ENCODE peak calls at places on chromosomes 7 and 10, in five cellular contexts. D is body of pancreas, B is OCI-LY7, E is mammary epithelial cell, S is Karpas-422. Q is an unnamed sample. For H3K4me1, the result is how much of the 10 kb centered on the place peaks cover.

GRCh38 chr10:126253613-126254002 is 134.7 kb downstream of the ADAM12 start:
- DNase-seq in D (no peak), B (no peak), E (peak), S (no peak), Q (no peak)

GRCh38 chr7:17058568-17058967 is 176.8 kb upstream of the AGR3 start:
- DNase-seq in D (no peak), B (no peak), E (peak), S (no peak), Q (no peak)

GRCh38 chr10:33183658-33184057 is 150.8 kb downstream of the NRP1 start:
- DNase-seq in D (no peak), B (no peak), E (no peak), S (no peak), Q (no peak)

GRCh38 chr7:74365320-74366022 is 76.3 kb downstream of the CLIP2 start:
- DNase-seq in D (no peak), B (peak), E (no peak), S (peak), Q (peak)

GRCh38 chr10:23585666-23586065 is 146.8 kb downstream of the OTUD1 start:
- DNase-seq in D (no peak), B (no peak), E (no peak), S (no peak), Q (no peak)

GRCh38 chr7:54985405-54986360 is 33.1 kb upstream of the EGFR start:
- DNase-seq in D (no peak), B (no peak), E (peak), S (no peak), Q (no peak)

GRCh38 chr7:155456772-155457543 is 971 bp upstream of the EN2 start:
- DNase-seq in D (peak), B (no peak), E (peak), S (no peak), Q (peak)

GRCh38 chr10:112687647-112688046 is 240.6 kb downstream of the VTI1A start:
- DNase-seq in D (no peak), B (no peak), E (peak), S (no peak), Q (no peak)

GRCh38 chr7:3588341-3588740 is 287.3 kb downstream of the SDK1 start:
- DNase-seq in D (no peak), B (no peak), E (peak), S (no peak), Q (no peak)

GRCh38 chr7:115356139-115356746 is 434.3 kb downstream of the MDFIC start:
- DNase-seq in D (peak), B (peak), E (no peak), S (peak), Q (peak)

GRCh38 chr10:81876253-81876731 is 1.3 kb downstream of the NRG3 start:
- DNase-seq in D (no peak), B (no peak), E (no peak), S (no peak), Q (no peak)

GRCh38 chr7:140230517-140230861 is 53.7 kb upstream of the KDM7A start:
- DNase-seq in D (peak), B (no peak), E (no peak), S (no peak), Q (peak)

GRCh38 chr7:92057375-92057774 is 76.9 kb downstream of the CYP51A1 start:
- DNase-seq in D (peak), B (no peak), E (peak), S (no peak), Q (no peak)

GRCh38 chr7:11195502-11195901 is 221.8 kb downstream of the PHF14 start:
- DNase-seq in D (peak), B (no peak), E (no peak), S (no peak), Q (no peak)

GRCh38 chr7:2115739-2116065 is 117.0 kb downstream of the MAD1L1 start:
- DNase-seq in D (no peak), B (no peak), E (no peak), S (no peak), Q (no peak)

GRCh38 chr7:33610918-33611317 is 294.4 kb upstream of the BMPER start:
- DNase-seq in D (no peak), B (no peak), E (no peak), S (no peak), Q (no peak)

GRCh38 chr7:141167376-141167964 is 93.6 kb downstream of the TMEM178B start:
- DNase-seq in D (no peak), B (no peak), E (no peak), S (no peak), Q (no peak)

GRCh38 chr7:17554341-17555015 is 256.0 kb downstream of the AHR start:
- DNase-seq in D (no peak), B (no peak), E (peak), S (no peak), Q (no peak)

GRCh38 chr7:25495342-25495855 is 267.1 kb upstream of the NPVF start:
- DNase-seq in D (no peak), B (no peak), E (no peak), S (no peak), Q (no peak)

GRCh38 chr7:8305625-8306388 is 43.8 kb upstream of the ICA1 start:
- DNase-seq in D (no peak), B (no peak), E (no peak), S (peak), Q (no peak)

GRCh38 chr7:24926623-24927539 is 53.1 kb downstream of the OSBPL3 start:
- DNase-seq in D (no peak), B (no peak), E (no peak), S (no peak), Q (no peak)

GRCh38 chr7:151552352-151553028 is 32.8 kb upstream of the RHEB start:
- DNase-seq in D (peak), B (no peak), E (peak), S (no peak), Q (peak)

GRCh38 chr7:133575726-133576125 is 322.8 kb downstream of the EXOC4 start:
- DNase-seq in D (no peak), B (no peak), E (no peak), S (no peak), Q (no peak)

GRCh38 chr10:4883079-4883739 is 57.2 kb downstream of the AKR1E2 start:
- DNase-seq in D (peak), B (no peak), E (peak), S (no peak), Q (no peak)

GRCh38 chr7:118858651-118859149 is 634.2 kb downstream of the ANKRD7 start:
- DNase-seq in D (peak), B (no peak), E (no peak), S (no peak), Q (no peak)

GRCh38 chr10:80497187-80498038 is 40.3 kb upstream of the SH2D4B start:
- DNase-seq in D (no peak), B (no peak), E (peak), S (no peak), Q (no peak)

GRCh38 chr10:88616250-88616977 is 29.9 kb downstream of the LIPJ start:
- DNase-seq in D (no peak), B (no peak), E (no peak), S (no peak), Q (no peak)

GRCh38 chr7:99379043-99379577 is 4.6 kb downstream of the ARPC1B start:
- DNase-seq in D (peak), B (peak), E (peak), S (peak), Q (peak)

GRCh38 chr10:72388062-72388461 is 33.3 kb upstream of the DNAJB12 start:
- DNase-seq in D (no peak), B (no peak), E (no peak), S (no peak), Q (no peak)

GRCh38 chr7:101020444-101020843 is 563 bp downstream of the MUC17 start:
- DNase-seq in D (no peak), B (no peak), E (no peak), S (no peak), Q (no peak)

GRCh38 chr7:101015626-101016025 is 4.3 kb upstream of the MUC17 start:
- DNase-seq in D (no peak), B (no peak), E (no peak), S (no peak), Q (no peak)

GRCh38 chr7:101018271-101019167 is 1.4 kb upstream of the MUC17 start:
- DNase-seq in D (no peak), B (no peak), E (no peak), S (no peak), Q (no peak)

GRCh38 chr7:101012931-101013330 is 7.0 kb upstream of the MUC17 start:
- DNase-seq in D (no peak), B (no peak), E (no peak), S (peak), Q (no peak)

DNA sequence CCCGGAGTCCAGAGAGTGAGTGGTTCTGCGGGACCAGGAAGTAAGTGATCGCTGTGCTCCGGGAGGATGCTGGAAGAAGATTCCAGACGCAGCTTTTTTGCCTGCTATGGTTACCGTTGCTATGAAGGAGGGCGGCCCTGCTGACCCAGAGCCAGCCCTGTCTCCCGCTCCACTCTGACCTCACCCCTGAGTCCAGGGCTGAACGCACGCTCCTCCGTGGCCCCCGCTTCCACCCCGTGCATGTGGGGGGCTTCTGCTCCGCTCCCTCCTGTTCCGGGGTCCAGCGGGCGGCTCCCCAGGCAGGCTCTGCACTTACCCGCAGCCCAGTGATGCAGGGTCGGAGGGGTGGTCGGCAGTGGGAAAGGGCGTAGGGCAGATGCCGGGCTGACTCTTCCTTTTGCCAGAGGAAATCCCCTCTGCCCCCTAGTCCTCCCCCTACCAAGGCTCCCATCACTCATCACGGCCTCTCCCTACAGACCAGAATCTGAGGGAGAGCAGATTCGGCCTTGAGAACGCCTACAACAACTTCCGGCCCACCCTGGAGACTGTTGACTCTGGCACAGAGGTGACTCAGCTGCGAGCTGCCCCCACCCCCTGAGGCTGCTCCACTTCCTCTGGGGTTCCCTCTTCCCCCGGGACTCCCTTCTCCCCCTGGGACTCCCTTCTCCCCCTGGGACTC is 2.6 kb upstream of the MUC17 start:
- DNase-seq in D (peak), B (peak), E (peak), S (peak), Q (peak)
- H3K4me3 ChIP-seq in D (no peak), B (peak), E (peak), S (no peak), Q (no peak)

DNA sequence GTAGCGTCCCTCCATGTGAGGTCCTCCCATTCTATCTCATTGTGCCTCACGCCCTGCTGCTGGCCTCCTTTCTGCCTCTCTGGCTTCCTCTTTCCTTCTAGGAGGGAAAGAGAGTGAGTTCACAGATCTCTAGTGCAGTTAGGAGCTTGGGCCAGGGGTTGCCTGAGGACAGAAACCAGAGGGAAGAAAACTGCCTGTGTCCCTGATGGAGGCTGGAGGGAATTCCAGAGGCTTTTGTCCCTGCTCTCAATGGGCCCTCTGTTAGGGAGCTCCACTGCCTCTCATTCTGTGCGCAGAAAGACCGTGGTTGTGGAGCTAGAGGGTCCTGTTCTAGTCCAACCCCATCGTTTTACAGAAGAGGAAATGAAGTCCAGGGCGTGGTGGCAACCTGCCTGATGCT is 4.6 kb downstream of the MARVELD1 start:
- DNase-seq in D (no peak), B (no peak), E (no peak), S (no peak), Q (no peak)
- H3K4me1 ChIP-seq in D (under half), B (under half), E (under half), S (under half), Q (half or more)

DNA sequence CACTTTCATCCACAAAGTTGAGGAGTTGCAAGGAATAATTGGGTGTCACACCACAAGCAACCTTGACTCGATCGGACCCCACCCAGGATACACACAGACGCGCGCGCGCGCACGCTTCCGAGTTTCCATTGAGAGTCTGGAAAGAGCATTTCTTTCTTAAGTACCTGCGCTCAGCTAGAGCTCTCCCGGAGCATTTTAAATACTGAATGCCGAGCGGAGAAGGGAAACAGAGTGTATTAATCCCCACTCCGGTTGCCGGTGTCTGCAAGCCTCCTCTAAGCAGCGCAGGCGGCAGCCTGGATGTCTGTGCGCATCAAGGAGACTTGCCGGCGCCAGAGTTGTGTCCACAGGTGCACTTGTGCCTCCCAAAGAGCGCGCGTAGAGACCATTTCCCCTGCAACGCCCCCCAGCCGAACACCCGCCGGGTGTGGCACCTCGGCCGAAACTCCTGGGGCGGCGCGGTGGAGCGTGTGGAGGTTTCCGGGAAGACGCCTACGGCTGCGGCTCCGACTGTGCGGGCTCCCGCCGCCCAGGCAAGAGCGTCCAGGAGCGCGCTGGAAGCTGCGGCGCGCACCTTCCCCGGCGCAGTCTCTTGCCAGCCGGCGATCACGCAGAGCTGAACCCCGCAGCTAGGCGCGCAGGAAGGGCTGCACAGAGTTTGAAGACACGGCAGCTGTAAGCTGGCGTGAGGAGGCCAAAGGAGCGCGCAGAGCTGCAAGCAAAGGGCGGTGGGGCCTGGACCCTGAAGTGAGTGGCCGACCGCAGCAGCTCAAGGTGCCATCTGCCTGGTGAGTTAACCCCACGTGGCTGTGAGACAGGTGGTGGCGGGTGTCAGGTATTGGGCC is 1.1 kb upstream of the FEZF1 start:
- DNase-seq in D (no peak), B (no peak), E (no peak), S (no peak), Q (peak)
- H3K4me3 ChIP-seq in D (no peak), B (no peak), E (no peak), S (no peak), Q (no peak)

GRCh38 chr10:73955719-73956118 is 42.2 kb upstream of the VCL start:
- DNase-seq in D (no peak), B (no peak), E (no peak), S (no peak), Q (no peak)
- H3K4me1 ChIP-seq in D (under half), B (under half), E (under half), S (under half), Q (under half)

GRCh38 chr7:156607332-156608175 is 33.0 kb upstream of the RNF32 start:
- DNase-seq in D (no peak), B (no peak), E (no peak), S (no peak), Q (no peak)

GRCh38 chr7:156609010-156609877 is 31.3 kb upstream of the RNF32 start:
- DNase-seq in D (peak), B (no peak), E (no peak), S (no peak), Q (no peak)

GRCh38 chr7:156606618-156607331 is 33.8 kb upstream of the RNF32 start:
- DNase-seq in D (no peak), B (no peak), E (no peak), S (no peak), Q (no peak)

GRCh38 chr7:156606135-156606534 is 34.4 kb upstream of the RNF32 start:
- DNase-seq in D (no peak), B (no peak), E (no peak), S (no peak), Q (no peak)

DNA sequence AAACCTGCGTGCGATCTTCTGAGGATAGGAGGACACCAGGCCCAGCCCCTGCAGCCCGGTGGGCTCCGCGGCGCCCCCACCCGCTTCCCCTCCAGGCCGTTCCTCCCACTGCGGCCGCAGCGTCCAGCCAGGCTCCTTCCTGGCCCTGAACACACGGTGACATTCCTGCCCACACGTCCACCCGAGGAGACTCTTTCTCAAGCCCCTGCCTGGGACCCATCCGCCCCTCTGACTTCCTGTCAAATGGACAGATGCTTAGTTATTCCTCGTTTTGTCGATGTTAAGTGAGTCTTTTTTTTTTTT is 32.4 kb upstream of the RNF32 start:
- DNase-seq in D (no peak), B (no peak), E (no peak), S (no peak), Q (no peak)
- H3K4me3 ChIP-seq in D (no peak), B (no peak), E (no peak), S (no peak), Q (no peak)

GRCh38 chr7:158864833-158865232 is 8.5 kb downstream of the DYNC2I1 start:
- DNase-seq in D (no peak), B (no peak), E (no peak), S (no peak), Q (no peak)

GRCh38 chr7:158861936-158862704 is 5.8 kb downstream of the DYNC2I1 start:
- DNase-seq in D (no peak), B (no peak), E (no peak), S (no peak), Q (no peak)

GRCh38 chr7:158865462-158865922 is 9.1 kb downstream of the DYNC2I1 start:
- DNase-seq in D (no peak), B (no peak), E (no peak), S (peak), Q (peak)

GRCh38 chr7:158864507-158864820 is 8.1 kb downstream of the DYNC2I1 start:
- DNase-seq in D (no peak), B (no peak), E (no peak), S (no peak), Q (no peak)

GRCh38 chr7:158863611-158864506 is 7.5 kb downstream of the DYNC2I1 start:
- DNase-seq in D (peak), B (no peak), E (peak), S (peak), Q (peak)
- H3K4me1 ChIP-seq in D (under half), B (under half), E (under half), S (half or more), Q (under half)

GRCh38 chr7:142782922-142783900 is 12.4 kb downstream of the PRSS2 start:
- DNase-seq in D (peak), B (peak), E (peak), S (peak), Q (peak)
- H3K4me3 ChIP-seq in D (peak), B (peak), E (peak), S (no peak), Q (no peak)

GRCh38 chr10:124717911-124718734 is 26.1 kb downstream of the FAM53B start:
- DNase-seq in D (peak), B (no peak), E (peak), S (peak), Q (peak)
- H3K4me1 ChIP-seq in D (under half), B (half or more), E (under half), S (half or more), Q (half or more)

DNA sequence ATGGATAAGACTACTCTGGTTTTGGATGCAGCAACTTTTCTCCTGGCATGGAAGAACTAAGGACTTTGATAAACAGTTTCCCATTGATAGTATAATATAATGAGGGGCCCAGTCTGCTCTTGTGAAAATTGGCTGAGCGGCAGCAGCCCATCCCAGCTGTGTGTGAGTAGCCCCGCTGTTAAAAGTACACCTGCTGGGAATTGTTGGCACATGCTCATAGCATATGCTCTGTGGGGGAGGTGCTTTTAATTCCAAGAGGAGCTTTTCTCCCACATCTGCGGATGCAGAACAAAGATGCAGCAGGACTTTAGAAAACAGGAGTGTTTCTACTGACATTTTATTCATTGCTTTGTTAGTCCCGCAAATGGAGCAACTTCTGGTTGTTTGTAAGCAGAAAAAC is 19.0 kb downstream of the SRI start:
- DNase-seq in D (no peak), B (no peak), E (no peak), S (no peak), Q (no peak)
- H3K4me3 ChIP-seq in D (no peak), B (no peak), E (no peak), S (no peak), Q (no peak)

DNA sequence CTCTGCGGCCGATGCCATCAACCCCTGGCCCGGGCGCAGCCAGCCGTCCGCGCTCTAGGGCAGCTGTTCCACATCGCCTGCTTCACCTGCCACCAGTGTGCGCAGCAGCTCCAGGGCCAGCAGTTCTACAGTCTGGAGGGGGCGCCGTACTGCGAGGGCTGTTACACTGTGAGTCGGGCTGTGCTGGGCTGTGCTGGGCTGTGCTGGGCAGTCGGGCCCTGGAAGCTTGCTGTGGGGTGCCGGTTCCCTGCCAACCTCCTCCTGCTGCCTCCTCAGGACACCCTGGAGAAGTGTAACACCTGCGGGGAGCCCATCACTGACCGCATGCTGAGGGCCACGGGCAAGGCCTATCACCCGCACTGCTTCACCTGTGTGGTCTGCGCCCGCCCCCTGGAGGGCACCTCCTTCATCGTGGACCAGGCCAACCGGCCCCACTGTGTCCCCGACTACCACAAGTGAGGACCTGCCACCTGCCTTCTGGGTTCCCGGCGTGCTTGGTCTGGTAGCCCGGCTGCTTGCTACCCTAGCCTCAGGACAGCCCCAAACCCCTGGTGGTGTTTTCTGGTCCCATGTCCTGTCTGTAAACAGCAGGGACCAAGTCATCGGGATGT is 7.5 kb downstream of the ZYX start:
- DNase-seq in D (no peak), B (no peak), E (no peak), S (no peak), Q (no peak)
- H3K4me1 ChIP-seq in D (under half), B (under half), E (half or more), S (under half), Q (under half)

Q was measured in mucosa of descending colon.